ENCODE peak calls at places on chromosomes 11 and 22, in seven cellular contexts. J is spleen, O is tibial nerve, X is GM23248, U is mesenchymal stem cell, S is neuronal stem cell, C is SK-N-SH. G is an unnamed sample.

GRCh38 chr11:116930177-116930576 is 92.8 kb upstream of the APOA1 start:
- DNase-seq in J (peak), O (no peak), X (peak), U (peak), S (no peak), C (no peak), G (no peak)

GRCh38 chr11:215581-216037 is 8.1 kb downstream of the RIC8A start:
- DNase-seq in J (no peak), O (no peak), X (peak), U (peak), S (no peak), C (no peak), G (no peak)

GRCh38 chr11:110317516-110317932 is 21.1 kb upstream of the RDX start:
- DNase-seq in J (no peak), O (no peak), X (peak), U (peak), S (no peak), C (peak), G (no peak)

GRCh38 chr11:65896009-65896999 is 3.9 kb downstream of the FOSL1 start:
- DNase-seq in J (no peak), O (no peak), X (peak), U (no peak), S (no peak), C (no peak), G (no peak)

GRCh38 chr11:45860764-45861510 is 13.7 kb downstream of the CRY2 start:
- DNase-seq in J (no peak), O (no peak), X (no peak), U (no peak), S (no peak), C (no peak), G (no peak)

GRCh38 chr11:45609337-45609736 is 56.1 kb downstream of the CHST1 start:
- DNase-seq in J (no peak), O (no peak), X (no peak), U (no peak), S (no peak), C (no peak), G (no peak)

GRCh38 chr11:63508009-63508408 is 2.1 kb downstream of the LGALS12 start:
- DNase-seq in J (no peak), O (no peak), X (peak), U (no peak), S (peak), C (peak), G (peak)

GRCh38 chr11:112590778-112591177 is 330.1 kb upstream of the PLET1 start:
- DNase-seq in J (no peak), O (no peak), X (peak), U (peak), S (no peak), C (no peak), G (no peak)

GRCh38 chr11:67429038-67429668 is 859 bp downstream of the RPS6KB2 start:
- DNase-seq in J (no peak), O (no peak), X (peak), U (no peak), S (no peak), C (no peak), G (no peak)

DNA sequence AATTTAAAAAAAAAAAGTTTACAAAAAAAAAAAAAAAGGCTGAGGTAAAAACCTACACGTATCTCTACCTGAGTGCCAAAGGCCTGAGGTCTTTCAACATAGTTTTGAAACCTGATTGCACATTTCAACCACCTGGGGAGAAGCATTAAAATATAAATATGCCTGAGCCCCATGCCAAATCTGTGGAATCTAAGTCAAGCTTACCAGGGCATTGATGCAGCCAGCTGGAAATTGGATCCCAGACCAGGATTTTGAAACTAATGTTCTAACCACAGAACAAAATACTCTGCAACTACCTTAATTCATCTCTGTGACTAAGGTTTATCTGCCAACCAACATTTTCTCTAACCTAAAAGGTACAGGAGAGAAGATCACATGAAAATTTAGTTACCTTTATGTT is 38.8 kb upstream of the CHRNA10 start:
- DNase-seq in J (no peak), O (no peak), X (peak), U (no peak), S (no peak), C (no peak), G (no peak)
- H3K27ac ChIP-seq in J (no peak), O (no peak), X (peak), U (peak), S (no peak), C (no peak), G (no peak)

GRCh38 chr11:47994417-47994816 is 14.1 kb downstream of the PTPRJ start:
- DNase-seq in J (peak), O (no peak), X (no peak), U (no peak), S (no peak), C (no peak), G (no peak)
- H3K27ac ChIP-seq in J (no peak), O (no peak), X (no peak), U (no peak), S (no peak), C (no peak), G (no peak)

GRCh38 chr22:44693756-44694155 is 8.2 kb upstream of the PRR5 start:
- DNase-seq in J (no peak), O (no peak), X (no peak), U (no peak), S (no peak), C (no peak), G (no peak)
- H3K27ac ChIP-seq in J (no peak), O (no peak), X (no peak), U (no peak), S (no peak), C (no peak), G (no peak)

DNA sequence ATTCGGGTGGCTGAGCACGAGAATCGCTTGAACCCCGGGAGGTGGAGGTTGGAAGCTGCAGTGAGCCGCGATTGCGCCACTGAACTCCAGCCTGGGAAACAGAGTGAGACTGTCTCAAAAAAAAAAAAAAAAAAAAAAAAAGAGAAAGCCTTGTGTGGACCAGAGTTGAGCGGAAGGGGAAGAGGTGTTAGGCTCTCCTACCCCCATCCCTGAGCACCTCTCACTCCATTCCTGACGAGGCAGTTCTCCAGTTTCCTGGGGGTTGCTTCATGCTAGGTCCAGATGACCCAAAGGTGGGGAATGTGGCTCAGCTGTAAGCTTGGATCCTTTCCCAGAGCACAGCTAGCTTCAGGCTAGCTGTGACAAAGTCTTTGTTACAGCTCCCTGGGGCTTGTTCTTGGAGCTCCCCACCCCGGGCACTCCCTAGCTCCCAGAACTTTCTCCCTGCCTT is 8.8 kb upstream of the DNAL4 start:
- DNase-seq in J (no peak), O (peak), X (peak), U (peak), S (no peak), C (no peak), G (no peak)
- H3K27ac ChIP-seq in J (no peak), O (no peak), X (peak), U (peak), S (no peak), C (no peak), G (no peak)

DNA sequence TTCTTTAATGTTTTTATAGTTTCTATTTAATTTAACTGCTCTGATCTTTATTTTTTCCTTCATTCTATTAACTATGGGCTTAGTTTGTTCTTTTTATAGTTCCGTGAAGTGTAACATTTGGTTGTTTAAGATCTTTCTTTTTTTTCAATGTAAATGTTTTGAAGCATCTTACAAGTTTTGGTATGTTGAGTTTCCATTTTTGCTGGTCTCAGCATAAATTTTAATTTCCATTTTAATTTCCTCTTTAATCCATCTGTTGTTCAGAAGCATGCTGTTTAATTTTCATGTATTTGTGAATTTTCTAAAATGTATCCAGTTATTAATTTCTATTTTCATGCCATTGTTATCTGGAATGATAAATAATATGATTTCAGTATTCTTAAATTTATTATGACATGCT is 17.0 kb upstream of the GLYATL2 start:
- DNase-seq in J (no peak), O (no peak), X (no peak), U (no peak), S (no peak), C (no peak), G (no peak)
- H3K27ac ChIP-seq in J (no peak), O (no peak), X (no peak), U (no peak), S (no peak), C (no peak), G (no peak)

GRCh38 chr22:22507743-22508273 is 734 bp downstream of the ZNF280B start:
- DNase-seq in J (no peak), O (no peak), X (no peak), U (no peak), S (no peak), C (no peak), G (no peak)

GRCh38 chr22:22508274-22509176 is at the start of gene ZNF280B:
- DNase-seq in J (peak), O (no peak), X (peak), U (peak), S (peak), C (peak), G (peak)

GRCh38 chr22:22506736-22507135 is 1.8 kb downstream of the ZNF280B start:
- DNase-seq in J (no peak), O (no peak), X (no peak), U (no peak), S (no peak), C (no peak), G (no peak)
- H3K27ac ChIP-seq in J (no peak), O (no peak), X (no peak), U (no peak), S (no peak), C (no peak), G (no peak)

DNA sequence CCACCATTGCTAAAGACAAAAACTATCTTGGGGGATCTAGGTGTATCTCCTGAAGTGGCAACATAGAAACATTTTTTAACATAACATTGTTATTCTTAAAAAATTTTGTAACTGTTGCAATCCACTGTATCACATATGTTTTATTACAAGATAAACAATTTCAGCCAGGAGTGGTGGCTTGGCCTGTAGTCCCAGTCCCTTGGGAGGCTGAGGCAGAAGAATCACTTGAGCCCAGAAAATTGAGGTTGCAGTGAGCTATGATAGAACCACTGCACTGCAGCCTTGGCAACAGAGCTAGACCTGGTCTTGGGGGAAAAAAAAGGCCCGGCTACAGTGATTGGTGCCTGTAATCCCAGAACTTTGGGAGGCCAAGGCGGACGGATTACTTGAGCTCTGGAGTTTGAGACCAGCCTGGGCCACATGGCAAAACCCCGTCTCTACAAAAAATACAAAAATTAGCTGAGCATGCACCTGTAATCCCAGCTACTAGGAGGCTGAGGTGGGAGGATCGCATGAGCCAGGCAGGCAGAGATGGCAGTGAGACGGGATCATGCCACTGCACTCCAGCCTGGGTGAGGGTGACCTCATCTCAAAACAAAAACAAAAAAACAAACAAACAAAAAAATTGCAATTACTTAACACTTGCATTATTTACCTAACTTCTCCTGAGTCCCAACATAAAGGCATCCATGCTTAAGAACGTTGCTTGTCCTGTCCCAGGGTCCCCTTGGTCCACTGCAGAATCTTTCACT is 1.5 kb upstream of the DEPDC5 start:
- DNase-seq in J (no peak), O (no peak), X (no peak), U (no peak), S (no peak), C (no peak), G (no peak)
- H3K27ac ChIP-seq in J (peak), O (peak), X (peak), U (no peak), S (no peak), C (peak), G (peak)

GRCh38 chr22:24178502-24179440 is 2.5 kb upstream of the SUSD2 start:
- DNase-seq in J (no peak), O (no peak), X (peak), U (no peak), S (no peak), C (peak), G (no peak)
- H3K27ac ChIP-seq in J (no peak), O (no peak), X (no peak), U (no peak), S (no peak), C (no peak), G (peak)